ENCODE peak calls at places on chromosomes 6 and 20, in nine cellular contexts. J is adipocyte, C is NCI-H1105, I is ovary, B is cardiac muscle cell, A is iris pigment epithelial cell, L is AG20443, R is epithelial cell of esophagus, Q is upper lobe of right lung. K is an unnamed sample.

GRCh38 chr6:164098857-164099534 is 684.5 kb downstream of the QKI start:
- DNase-seq in L (no peak), I (no peak), C (no peak), Q (no peak), A (peak), J (no peak), B (peak), R (peak), K (no peak)

GRCh38 chr6:143400258-143401059 is 50.0 kb downstream of the ADAT2 start:
- DNase-seq in I (no peak), J (peak), L (no peak), Q (no peak), A (no peak), R (peak), C (no peak), B (peak), K (no peak)

GRCh38 chr20:51402201-51402600 is 140.3 kb downstream of the NFATC2 start:
- DNase-seq in R (no peak), A (peak), L (no peak), C (no peak), J (no peak), I (no peak), B (no peak), Q (peak), K (no peak)

GRCh38 chr6:169155481-169155880 is 98.2 kb downstream of the THBS2 start:
- DNase-seq in I (no peak), Q (no peak), C (no peak), R (no peak), J (no peak), L (no peak), A (no peak), B (no peak), K (no peak)

GRCh38 chr20:56827763-56828162 is 198.7 kb downstream of the TFAP2C start:
- DNase-seq in B (peak), I (no peak), Q (no peak), A (no peak), R (no peak), J (peak), L (no peak), C (no peak), K (no peak)

GRCh38 chr6:119201486-119201885 is 123.0 kb upstream of the FAM184A start:
- DNase-seq in Q (no peak), L (no peak), J (no peak), I (no peak), C (no peak), B (no peak), A (no peak), R (no peak), K (no peak)

GRCh38 chr20:21141825-21142224 is 15.9 kb downstream of the KIZ start:
- DNase-seq in I (no peak), B (no peak), R (no peak), Q (no peak), L (no peak), C (no peak), A (no peak), J (no peak), K (no peak)

GRCh38 chr6:124867126-124867525 is 95.1 kb upstream of the RNF217 start:
- DNase-seq in J (no peak), L (no peak), B (no peak), Q (no peak), I (no peak), R (no peak), A (no peak), C (no peak), K (no peak)

GRCh38 chr6:129353067-129353466 is 356.9 kb downstream of the ARHGAP18 start:
- DNase-seq in J (no peak), I (no peak), L (no peak), A (no peak), C (no peak), B (no peak), R (peak), Q (no peak), K (no peak)

GRCh38 chr20:47252879-47253307 is 103.6 kb downstream of the ZMYND8 start:
- DNase-seq in A (no peak), C (no peak), I (no peak), B (no peak), R (no peak), J (no peak), L (no peak), Q (no peak), K (no peak)

GRCh38 chr20:38072885-38073284 is 39.3 kb downstream of the RPRD1B start:
- DNase-seq in I (no peak), L (no peak), J (no peak), B (no peak), C (no peak), R (no peak), Q (no peak), A (no peak), K (no peak)